ENCODE peak calls at places on chromosomes 16 and 17, in four cellular contexts. H is left ventricle myocardium inferior, J is H9, Y is fibroblast of lung. W is an unnamed sample. For H3K9me3, the result is how much of the 10 kb centered on the place peaks cover.

GRCh38 chr17:75795820-75796607 is 11.4 kb downstream of the UNK start:
- DNase-seq in H (no peak), J (no peak), Y (no peak), W (no peak)

GRCh38 chr16:23803591-23804123 is 32.1 kb upstream of the PRKCB start:
- DNase-seq in H (peak), J (peak), Y (peak), W (peak)

GRCh38 chr17:4335185-4335584 is 31.3 kb downstream of the UBE2G1 start:
- DNase-seq in H (no peak), J (no peak), Y (no peak), W (no peak)

GRCh38 chr16:85699224-85699558 is 10.4 kb upstream of the GINS2 start:
- DNase-seq in H (no peak), J (peak), Y (no peak), W (no peak)

GRCh38 chr17:78007655-78008054 is 49.2 kb downstream of the TNRC6C start:
- DNase-seq in H (no peak), J (no peak), Y (no peak), W (no peak)

GRCh38 chr17:28509784-28510183 is 3.6 kb downstream of the FOXN1 start:
- DNase-seq in H (no peak), J (no peak), Y (no peak), W (no peak)

GRCh38 chr17:14297161-14297851 is 3.6 kb upstream of the HS3ST3B1 start:
- DNase-seq in H (peak), J (peak), Y (peak), W (no peak)

GRCh38 chr17:50630524-50631194 is 4.0 kb upstream of the ABCC3 start:
- DNase-seq in H (no peak), J (peak), Y (no peak), W (peak)

GRCh38 chr17:62995377-62995885 is 29.4 kb downstream of the TANC2 start:
- DNase-seq in H (no peak), J (no peak), Y (peak), W (no peak)

GRCh38 chr16:48590476-48590875 is 19.5 kb downstream of the N4BP1 start:
- DNase-seq in H (no peak), J (no peak), Y (no peak), W (no peak)

GRCh38 chr16:48596326-48596725 is 13.7 kb downstream of the N4BP1 start:
- DNase-seq in H (no peak), J (no peak), Y (no peak), W (no peak)

GRCh38 chr16:48597563-48598392 is 12.2 kb downstream of the N4BP1 start:
- DNase-seq in H (no peak), J (no peak), Y (peak), W (no peak)

GRCh38 chr16:48591976-48592375 is 18.0 kb downstream of the N4BP1 start:
- DNase-seq in H (no peak), J (no peak), Y (no peak), W (no peak)

GRCh38 chr16:48592839-48593429 is 17.0 kb downstream of the N4BP1 start:
- DNase-seq in H (no peak), J (no peak), Y (no peak), W (no peak)
- H3K9me3 ChIP-seq in H (under half), J (under half), Y (under half), W (under half)

DNA sequence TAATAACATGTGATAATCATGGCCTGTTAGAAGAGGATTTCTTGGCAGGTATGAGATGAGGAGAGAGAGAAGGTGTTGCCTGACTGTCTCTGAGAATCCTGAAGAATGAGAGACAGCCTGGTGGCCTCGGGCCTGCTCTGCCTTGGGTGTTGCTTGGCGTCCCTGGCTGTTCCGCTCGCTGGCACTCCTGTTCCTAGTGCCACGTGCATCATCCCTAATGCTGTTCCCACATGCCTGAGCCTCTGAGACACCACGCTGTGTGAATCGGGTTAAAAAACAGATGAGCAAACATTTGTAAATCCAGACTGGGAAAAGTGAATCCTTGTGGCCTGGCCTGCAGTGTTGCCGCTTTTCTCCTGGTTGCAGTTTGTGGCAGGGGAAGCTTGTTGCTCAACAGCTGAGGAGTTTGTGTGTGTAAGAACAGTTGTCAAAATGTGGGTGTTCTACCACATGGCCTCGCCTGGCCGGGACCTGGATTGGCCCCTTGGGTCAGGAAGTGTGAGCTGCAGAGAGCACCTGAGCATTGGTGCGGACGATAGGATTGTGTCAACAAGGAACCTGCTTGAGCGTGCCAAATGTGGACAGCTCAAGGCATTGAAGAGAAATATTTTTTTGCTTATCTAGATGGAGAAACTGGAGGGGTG is 22.0 kb downstream of the UBN1 start:
- DNase-seq in H (no peak), J (no peak), Y (no peak), W (no peak)
- H3K27ac ChIP-seq in H (peak), J (no peak), Y (no peak), W (no peak)

DNA sequence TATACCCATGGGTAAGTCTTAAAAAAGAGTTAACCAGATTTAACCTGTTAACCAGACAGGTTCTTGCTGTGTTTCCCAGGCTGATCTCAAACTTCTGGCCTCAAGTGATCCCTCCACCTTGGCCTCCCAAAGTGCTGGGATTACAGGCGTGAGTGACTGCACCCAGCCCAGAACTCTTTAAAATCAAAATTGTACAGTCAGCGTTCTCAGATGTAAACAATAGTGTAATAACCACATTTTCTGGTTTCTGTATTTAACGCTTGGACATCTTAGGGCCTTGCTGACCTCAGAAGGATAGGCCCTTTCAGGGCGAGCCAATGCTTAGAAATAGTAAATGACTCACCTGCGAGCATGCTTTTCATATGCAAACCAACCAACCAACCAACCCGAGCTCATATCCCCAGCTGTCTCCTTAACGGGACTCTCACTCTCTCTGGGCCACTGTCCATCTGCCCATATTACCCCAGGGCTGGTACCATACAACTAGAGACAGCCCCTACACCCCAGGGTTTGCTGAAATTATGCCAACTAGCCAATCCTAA is 415.0 kb upstream of the XYLT1 start:
- DNase-seq in H (no peak), J (peak), Y (no peak), W (no peak)
- H3K9me3 ChIP-seq in H (under half), J (under half), Y (under half), W (under half)

GRCh38 chr16:67404740-67405226 is 11.5 kb upstream of the TPPP3 start:
- DNase-seq in H (no peak), J (no peak), Y (no peak), W (no peak)

GRCh38 chr16:67406111-67406593 is 10.1 kb downstream of the ZDHHC1 start:
- DNase-seq in H (no peak), J (no peak), Y (no peak), W (no peak)

GRCh38 chr16:67403976-67404555 is 10.8 kb upstream of the TPPP3 start:
- DNase-seq in H (no peak), J (no peak), Y (no peak), W (no peak)

GRCh38 chr16:67406628-67407027 is 9.6 kb downstream of the ZDHHC1 start:
- DNase-seq in H (no peak), J (no peak), Y (peak), W (no peak)

GRCh38 chr16:67405336-67405735 is 10.9 kb downstream of the ZDHHC1 start:
- DNase-seq in H (no peak), J (no peak), Y (no peak), W (no peak)
- H3K27ac ChIP-seq in H (peak), J (no peak), Y (no peak), W (no peak)

GRCh38 chr17:21165922-21166598 is 39.3 kb downstream of the DHRS7B start:
- DNase-seq in H (peak), J (no peak), Y (no peak), W (no peak)

GRCh38 chr17:21168555-21168865 is 41.7 kb downstream of the DHRS7B start:
- DNase-seq in H (no peak), J (no peak), Y (no peak), W (no peak)

GRCh38 chr17:21166599-21167265 is 40.0 kb downstream of the DHRS7B start:
- DNase-seq in H (no peak), J (no peak), Y (peak), W (no peak)

GRCh38 chr17:21169496-21169895 is 42.7 kb downstream of the DHRS7B start:
- DNase-seq in H (no peak), J (no peak), Y (no peak), W (no peak)

DNA sequence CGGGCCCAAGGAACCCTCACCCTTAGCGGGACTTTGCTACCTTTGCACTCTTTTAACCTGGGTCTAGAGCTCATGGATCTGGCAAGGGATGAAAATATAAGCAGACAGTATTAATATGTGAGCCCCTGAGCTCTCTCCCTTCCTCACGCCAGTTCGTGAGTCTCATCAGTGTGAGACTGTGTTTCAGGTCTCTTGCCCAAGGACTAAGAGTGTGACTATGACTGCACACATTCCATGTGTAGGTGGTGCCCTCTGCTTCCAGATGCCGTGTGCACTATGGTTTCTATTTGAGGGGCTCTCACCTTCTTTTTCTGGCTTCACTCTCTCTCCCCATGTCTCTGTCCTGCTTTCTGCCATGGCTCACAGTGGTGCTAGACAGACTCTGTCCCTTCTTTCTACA is 40.5 kb downstream of the DHRS7B start:
- DNase-seq in H (no peak), J (no peak), Y (peak), W (no peak)
- H3K9me3 ChIP-seq in H (under half), J (under half), Y (under half), W (under half)